ENCODE peak calls at places on chromosomes 3 and 15, in four cellular contexts. One of them, this sample, is unnamed.

GRCh38 chr15:91625506-91625905 is 228.0 kb upstream of the SLCO3A1 start:
- DNase-seq in effector memory CD8-positive, alpha-beta T cell: no peak
- DNase-seq in thoracic aorta: no peak
- DNase-seq in substantia nigra: no peak
- DNase-seq in this sample: no peak

GRCh38 chr15:29031502-29032228 is 145.9 kb downstream of the APBA2 start:
- DNase-seq in effector memory CD8-positive, alpha-beta T cell: no peak
- DNase-seq in thoracic aorta: no peak
- DNase-seq in substantia nigra: no peak
- DNase-seq in this sample: no peak

GRCh38 chr15:62462721-62463120 is 297.6 kb upstream of the C2CD4B start:
- DNase-seq in effector memory CD8-positive, alpha-beta T cell: no peak
- DNase-seq in thoracic aorta: no peak
- DNase-seq in substantia nigra: no peak
- DNase-seq in this sample: no peak

GRCh38 chr3:50299929-50300680 is 900 bp upstream of the HYAL3 start:
- DNase-seq in effector memory CD8-positive, alpha-beta T cell: no peak
- DNase-seq in thoracic aorta: no peak
- DNase-seq in substantia nigra: peak; percentile 81
- DNase-seq in this sample: peak; percentile 71

GRCh38 chr15:68497206-68497910 is 65.4 kb upstream of the ITGA11 start:
- DNase-seq in effector memory CD8-positive, alpha-beta T cell: no peak
- DNase-seq in thoracic aorta: no peak
- DNase-seq in substantia nigra: no peak
- DNase-seq in this sample: no peak

GRCh38 chr15:62125763-62126162 is 39.3 kb downstream of the C2CD4B start:
- DNase-seq in effector memory CD8-positive, alpha-beta T cell: no peak
- DNase-seq in thoracic aorta: no peak
- DNase-seq in substantia nigra: no peak
- DNase-seq in this sample: peak; percentile 76

GRCh38 chr3:138389841-138390581 is 41.6 kb downstream of the MRAS start:
- DNase-seq in effector memory CD8-positive, alpha-beta T cell: no peak
- DNase-seq in thoracic aorta: no peak
- DNase-seq in substantia nigra: no peak
- DNase-seq in this sample: peak; percentile 16

GRCh38 chr15:37109952-37110630 is 9.7 kb upstream of the MEIS2 start:
- DNase-seq in effector memory CD8-positive, alpha-beta T cell: no peak
- DNase-seq in thoracic aorta: no peak
- DNase-seq in substantia nigra: no peak
- DNase-seq in this sample: no peak

GRCh38 chr15:59371458-59372351 is 966 bp downstream of the MYO1E start:
- DNase-seq in effector memory CD8-positive, alpha-beta T cell: no peak
- DNase-seq in thoracic aorta: no peak
- DNase-seq in substantia nigra: peak; percentile 36
- DNase-seq in this sample: peak; percentile 20

This sample was measured in SK-MEL-5.